ENCODE peak calls at places on chromosomes 5 and 9, in eight cellular contexts. One of them, this sample, is unnamed.

GRCh38 chr9:35814106-35814840 is 569 bp downstream of the HINT2 start:
- DNase-seq in AG08396: peak
- DNase-seq in mesendoderm: peak
- DNase-seq in EL: peak
- DNase-seq in fibroblast of lung: peak
- DNase-seq in stimulated activated CD4-positive, alpha-beta T cell treated with anti-CD3 and anti-CD28 coated beads, Interleukin-15, amount 100 ng/mL, for 1 hour: no peak
- DNase-seq in ACHN: peak
- DNase-seq in NCI-H774: peak
- DNase-seq in this sample: peak

GRCh38 chr9:88476491-88477271 is 58.3 kb upstream of the NXNL2 start:
- DNase-seq in ACHN: peak
- DNase-seq in stimulated activated CD4-positive, alpha-beta T cell treated with anti-CD3 and anti-CD28 coated beads, Interleukin-15, amount 100 ng/mL, for 1 hour: no peak
- DNase-seq in fibroblast of lung: peak
- DNase-seq in AG08396: no peak
- DNase-seq in NCI-H774: no peak
- DNase-seq in mesendoderm: peak
- DNase-seq in EL: peak
- DNase-seq in this sample: peak

GRCh38 chr9:15142903-15143534 is 164.0 kb downstream of the TTC39B start:
- DNase-seq in fibroblast of lung: peak
- DNase-seq in mesendoderm: peak
- DNase-seq in stimulated activated CD4-positive, alpha-beta T cell treated with anti-CD3 and anti-CD28 coated beads, Interleukin-15, amount 100 ng/mL, for 1 hour: no peak
- DNase-seq in ACHN: peak
- DNase-seq in AG08396: peak
- DNase-seq in EL: peak
- DNase-seq in NCI-H774: peak
- DNase-seq in this sample: peak

GRCh38 chr9:69254223-69254622 is 70.8 kb upstream of the ENTREP1 start:
- DNase-seq in fibroblast of lung: no peak
- DNase-seq in mesendoderm: no peak
- DNase-seq in EL: no peak
- DNase-seq in ACHN: no peak
- DNase-seq in AG08396: no peak
- DNase-seq in stimulated activated CD4-positive, alpha-beta T cell treated with anti-CD3 and anti-CD28 coated beads, Interleukin-15, amount 100 ng/mL, for 1 hour: no peak
- DNase-seq in NCI-H774: no peak
- DNase-seq in this sample: no peak

GRCh38 chr9:38423939-38424843 is at the start of gene IGFBPL1:
- DNase-seq in stimulated activated CD4-positive, alpha-beta T cell treated with anti-CD3 and anti-CD28 coated beads, Interleukin-15, amount 100 ng/mL, for 1 hour: no peak
- DNase-seq in NCI-H774: peak
- DNase-seq in EL: peak
- DNase-seq in AG08396: peak
- DNase-seq in fibroblast of lung: no peak
- DNase-seq in mesendoderm: peak
- DNase-seq in ACHN: peak
- DNase-seq in this sample: peak

GRCh38 chr9:89368978-89369377 is 50.7 kb downstream of the SECISBP2 start:
- DNase-seq in fibroblast of lung: no peak
- DNase-seq in NCI-H774: no peak
- DNase-seq in stimulated activated CD4-positive, alpha-beta T cell treated with anti-CD3 and anti-CD28 coated beads, Interleukin-15, amount 100 ng/mL, for 1 hour: no peak
- DNase-seq in EL: no peak
- DNase-seq in mesendoderm: no peak
- DNase-seq in ACHN: no peak
- DNase-seq in AG08396: no peak
- DNase-seq in this sample: no peak

GRCh38 chr5:58717303-58718012 is 134.6 kb downstream of the RAB3C start:
- DNase-seq in mesendoderm: peak
- DNase-seq in NCI-H774: no peak
- DNase-seq in fibroblast of lung: no peak
- DNase-seq in AG08396: no peak
- DNase-seq in stimulated activated CD4-positive, alpha-beta T cell treated with anti-CD3 and anti-CD28 coated beads, Interleukin-15, amount 100 ng/mL, for 1 hour: no peak
- DNase-seq in ACHN: no peak
- DNase-seq in EL: no peak
- DNase-seq in this sample: no peak

GRCh38 chr5:54774281-54775171 is 210.9 kb downstream of the ESM1 start:
- DNase-seq in mesendoderm: peak
- DNase-seq in EL: no peak
- DNase-seq in NCI-H774: no peak
- DNase-seq in stimulated activated CD4-positive, alpha-beta T cell treated with anti-CD3 and anti-CD28 coated beads, Interleukin-15, amount 100 ng/mL, for 1 hour: no peak
- DNase-seq in ACHN: no peak
- DNase-seq in fibroblast of lung: peak
- DNase-seq in AG08396: peak
- DNase-seq in this sample: no peak

GRCh38 chr9:134644715-134645606 is 3.4 kb downstream of the COL5A1 start:
- DNase-seq in mesendoderm: peak
- DNase-seq in fibroblast of lung: peak
- DNase-seq in stimulated activated CD4-positive, alpha-beta T cell treated with anti-CD3 and anti-CD28 coated beads, Interleukin-15, amount 100 ng/mL, for 1 hour: no peak
- DNase-seq in ACHN: no peak
- DNase-seq in NCI-H774: no peak
- DNase-seq in AG08396: peak
- DNase-seq in EL: peak
- DNase-seq in this sample: peak

GRCh38 chr9:94846739-94847138 is 120.2 kb downstream of the AOPEP start:
- DNase-seq in EL: no peak
- DNase-seq in fibroblast of lung: no peak
- DNase-seq in AG08396: no peak
- DNase-seq in mesendoderm: no peak
- DNase-seq in NCI-H774: no peak
- DNase-seq in stimulated activated CD4-positive, alpha-beta T cell treated with anti-CD3 and anti-CD28 coated beads, Interleukin-15, amount 100 ng/mL, for 1 hour: no peak
- DNase-seq in ACHN: no peak
- DNase-seq in this sample: no peak

GRCh38 chr5:36414869-36415282 is 113.2 kb upstream of the RANBP3L start:
- DNase-seq in mesendoderm: peak
- DNase-seq in NCI-H774: peak
- DNase-seq in fibroblast of lung: peak
- DNase-seq in AG08396: no peak
- DNase-seq in stimulated activated CD4-positive, alpha-beta T cell treated with anti-CD3 and anti-CD28 coated beads, Interleukin-15, amount 100 ng/mL, for 1 hour: no peak
- DNase-seq in ACHN: peak
- DNase-seq in EL: peak
- DNase-seq in this sample: no peak

GRCh38 chr5:154271936-154272514 is 81.5 kb downstream of the GALNT10 start:
- DNase-seq in mesendoderm: no peak
- DNase-seq in AG08396: no peak
- DNase-seq in NCI-H774: no peak
- DNase-seq in EL: no peak
- DNase-seq in stimulated activated CD4-positive, alpha-beta T cell treated with anti-CD3 and anti-CD28 coated beads, Interleukin-15, amount 100 ng/mL, for 1 hour: no peak
- DNase-seq in ACHN: no peak
- DNase-seq in fibroblast of lung: no peak
- DNase-seq in this sample: no peak

GRCh38 chr5:167355370-167355769 is 936.1 kb upstream of the WWC1 start:
- DNase-seq in NCI-H774: no peak
- DNase-seq in fibroblast of lung: no peak
- DNase-seq in EL: no peak
- DNase-seq in stimulated activated CD4-positive, alpha-beta T cell treated with anti-CD3 and anti-CD28 coated beads, Interleukin-15, amount 100 ng/mL, for 1 hour: no peak
- DNase-seq in AG08396: no peak
- DNase-seq in mesendoderm: no peak
- DNase-seq in ACHN: no peak
- DNase-seq in this sample: no peak

This sample was measured in hepatic stellate cell.